ENCODE peak calls at places on chromosomes 4 and X, in six cellular contexts. One of them, this sample, is unnamed.

GRCh38 chrX:66200855-66201795 is 37.1 kb downstream of the HEPH start:
- DNase-seq in CD8-positive, alpha-beta T cell: no peak
- DNase-seq in SK-N-SH: no peak
- DNase-seq in HCT116: no peak
- DNase-seq in H1: no peak
- DNase-seq in cardiac muscle cell: no peak
- DNase-seq in this sample: no peak

GRCh38 chr4:20391224-20391623 is 139.5 kb downstream of the SLIT2 start:
- DNase-seq in cardiac muscle cell: no peak
- DNase-seq in HCT116: no peak
- DNase-seq in H1: no peak
- DNase-seq in CD8-positive, alpha-beta T cell: no peak
- DNase-seq in SK-N-SH: no peak
- DNase-seq in this sample: no peak

GRCh38 chr4:173505924-173506779 is 23.9 kb downstream of the HAND2 start:
- DNase-seq in HCT116: peak; percentile 56
- DNase-seq in H1: no peak
- DNase-seq in CD8-positive, alpha-beta T cell: no peak
- DNase-seq in SK-N-SH: peak; percentile 77
- DNase-seq in cardiac muscle cell: peak; percentile 77
- DNase-seq in this sample: peak; percentile 92

GRCh38 chr4:151605215-151605614 is 155.6 kb downstream of the GATB start:
- DNase-seq in cardiac muscle cell: no peak
- DNase-seq in H1: no peak
- DNase-seq in SK-N-SH: no peak
- DNase-seq in HCT116: no peak
- DNase-seq in CD8-positive, alpha-beta T cell: no peak
- DNase-seq in this sample: no peak

GRCh38 chr4:139177049-139177887 is at the start of gene ELF2:
- DNase-seq in CD8-positive, alpha-beta T cell: peak; percentile 73
- DNase-seq in H1: no peak
- DNase-seq in HCT116: peak; percentile 73
- DNase-seq in cardiac muscle cell: peak; percentile 94
- DNase-seq in SK-N-SH: peak; percentile 96
- DNase-seq in this sample: peak; percentile 95

GRCh38 chr4:94741304-94741703 is 16.5 kb upstream of the BMPR1B start:
- DNase-seq in H1: no peak
- DNase-seq in CD8-positive, alpha-beta T cell: no peak
- DNase-seq in cardiac muscle cell: no peak
- DNase-seq in SK-N-SH: no peak
- DNase-seq in HCT116: no peak
- DNase-seq in this sample: no peak

GRCh38 chr4:38857354-38858096 is 908 bp upstream of the TLR6 start:
- DNase-seq in HCT116: peak; percentile 92
- DNase-seq in SK-N-SH: no peak
- DNase-seq in cardiac muscle cell: no peak
- DNase-seq in CD8-positive, alpha-beta T cell: no peak
- DNase-seq in H1: no peak
- DNase-seq in this sample: peak; percentile 59

GRCh38 chr4:148444296-148445070 is 2.3 kb upstream of the NR3C2 start:
- DNase-seq in CD8-positive, alpha-beta T cell: peak; percentile 32
- DNase-seq in H1: no peak
- DNase-seq in HCT116: no peak
- DNase-seq in SK-N-SH: peak; percentile 74
- DNase-seq in cardiac muscle cell: peak; percentile 63
- DNase-seq in this sample: peak; percentile 81

GRCh38 chrX:100973411-100973810 is 3.9 kb downstream of the ARL13A start:
- DNase-seq in H1: no peak
- DNase-seq in CD8-positive, alpha-beta T cell: no peak
- DNase-seq in HCT116: no peak
- DNase-seq in cardiac muscle cell: no peak
- DNase-seq in SK-N-SH: no peak
- DNase-seq in this sample: no peak

GRCh38 chrX:134599173-134599914 is 58.9 kb downstream of the PLAC1 start:
- DNase-seq in HCT116: no peak
- DNase-seq in CD8-positive, alpha-beta T cell: no peak
- DNase-seq in cardiac muscle cell: no peak
- DNase-seq in SK-N-SH: no peak
- DNase-seq in H1: no peak
- DNase-seq in this sample: no peak

GRCh38 chr4:163911891-163912290 is 417.4 kb downstream of the TMA16 start:
- DNase-seq in CD8-positive, alpha-beta T cell: no peak
- DNase-seq in HCT116: no peak
- DNase-seq in H1: no peak
- DNase-seq in SK-N-SH: no peak
- DNase-seq in cardiac muscle cell: no peak
- DNase-seq in this sample: no peak

GRCh38 chrX:17484592-17484991 is 109.6 kb downstream of the NHS start:
- DNase-seq in H1: no peak
- DNase-seq in SK-N-SH: no peak
- DNase-seq in cardiac muscle cell: no peak
- DNase-seq in HCT116: no peak
- DNase-seq in CD8-positive, alpha-beta T cell: no peak
- DNase-seq in this sample: no peak

GRCh38 chr4:176236909-176237308 is 32.1 kb downstream of the ASB5 start:
- DNase-seq in H1: no peak
- DNase-seq in cardiac muscle cell: no peak
- DNase-seq in SK-N-SH: no peak
- DNase-seq in HCT116: no peak
- DNase-seq in CD8-positive, alpha-beta T cell: no peak
- DNase-seq in this sample: no peak

GRCh38 chr4:157992948-157993839 is 179.6 kb downstream of the GASK1B start:
- DNase-seq in SK-N-SH: no peak
- DNase-seq in H1: no peak
- DNase-seq in CD8-positive, alpha-beta T cell: no peak
- DNase-seq in HCT116: no peak
- DNase-seq in cardiac muscle cell: no peak
- DNase-seq in this sample: no peak

GRCh38 chr4:88792268-88792781 is 94.7 kb upstream of the NAP1L5 start:
- DNase-seq in cardiac muscle cell: no peak
- DNase-seq in HCT116: no peak
- DNase-seq in CD8-positive, alpha-beta T cell: no peak
- DNase-seq in SK-N-SH: no peak
- DNase-seq in H1: no peak
- DNase-seq in this sample: no peak

GRCh38 chr4:149553959-149554520 is 261.6 kb downstream of the IQCM start:
- DNase-seq in HCT116: no peak
- DNase-seq in H1: no peak
- DNase-seq in SK-N-SH: no peak
- DNase-seq in cardiac muscle cell: no peak
- DNase-seq in CD8-positive, alpha-beta T cell: no peak
- DNase-seq in this sample: no peak

GRCh38 chr4:25500626-25501318 is 123.7 kb downstream of the ANAPC4 start:
- DNase-seq in H1: no peak
- DNase-seq in HCT116: no peak
- DNase-seq in cardiac muscle cell: no peak
- DNase-seq in SK-N-SH: peak; percentile 42
- DNase-seq in CD8-positive, alpha-beta T cell: no peak
- DNase-seq in this sample: no peak

GRCh38 chrX:22520128-22520828 is 247.6 kb downstream of the CBLL2 start:
- DNase-seq in HCT116: peak; percentile 2
- DNase-seq in SK-N-SH: no peak
- DNase-seq in CD8-positive, alpha-beta T cell: no peak
- DNase-seq in H1: no peak
- DNase-seq in cardiac muscle cell: no peak
- DNase-seq in this sample: no peak

GRCh38 chr4:74291468-74291867 is 16.8 kb upstream of the EPGN start:
- DNase-seq in cardiac muscle cell: no peak
- DNase-seq in CD8-positive, alpha-beta T cell: no peak
- DNase-seq in SK-N-SH: no peak
- DNase-seq in H1: no peak
- DNase-seq in HCT116: no peak
- DNase-seq in this sample: no peak

GRCh38 chrX:71017396-71017939 is 50.7 kb downstream of the SNX12 start:
- DNase-seq in H1: no peak
- DNase-seq in cardiac muscle cell: no peak
- DNase-seq in CD8-positive, alpha-beta T cell: no peak
- DNase-seq in SK-N-SH: no peak
- DNase-seq in HCT116: no peak
- DNase-seq in this sample: no peak

GRCh38 chrX:100673397-100673953 is 29.5 kb downstream of the SRPX2 start:
- DNase-seq in SK-N-SH: no peak
- DNase-seq in HCT116: no peak
- DNase-seq in cardiac muscle cell: no peak
- DNase-seq in H1: no peak
- DNase-seq in CD8-positive, alpha-beta T cell: no peak
- DNase-seq in this sample: no peak

GRCh38 chr4:185737489-185738037 is 74.4 kb downstream of the SORBS2 start:
- DNase-seq in HCT116: no peak
- DNase-seq in CD8-positive, alpha-beta T cell: no peak
- DNase-seq in H1: no peak
- DNase-seq in cardiac muscle cell: no peak
- DNase-seq in SK-N-SH: no peak
- DNase-seq in this sample: no peak

GRCh38 chrX:1249101-1249887 is 19.3 kb upstream of the CSF2RA start:
- DNase-seq in SK-N-SH: no peak
- DNase-seq in H1: no peak
- DNase-seq in HCT116: no peak
- DNase-seq in CD8-positive, alpha-beta T cell: peak; percentile 51
- DNase-seq in cardiac muscle cell: peak; percentile 82
- DNase-seq in this sample: peak; percentile 88

GRCh38 chr4:163448541-163449203 is 24.9 kb downstream of the TKTL2 start:
- DNase-seq in H1: no peak
- DNase-seq in HCT116: no peak
- DNase-seq in cardiac muscle cell: peak; percentile 4
- DNase-seq in SK-N-SH: no peak
- DNase-seq in CD8-positive, alpha-beta T cell: no peak
- DNase-seq in this sample: no peak

GRCh38 chr4:41069268-41069667 is 145.1 kb downstream of the APBB2 start:
- DNase-seq in CD8-positive, alpha-beta T cell: no peak
- DNase-seq in SK-N-SH: no peak
- DNase-seq in cardiac muscle cell: no peak
- DNase-seq in H1: no peak
- DNase-seq in HCT116: no peak
- DNase-seq in this sample: no peak

GRCh38 chr4:76601791-76602190 is 166.8 kb downstream of the SHROOM3 start:
- DNase-seq in HCT116: no peak
- DNase-seq in H1: no peak
- DNase-seq in cardiac muscle cell: no peak
- DNase-seq in CD8-positive, alpha-beta T cell: no peak
- DNase-seq in SK-N-SH: no peak
- DNase-seq in this sample: no peak

GRCh38 chr4:76606662-76607265 is 171.7 kb downstream of the SHROOM3 start:
- DNase-seq in SK-N-SH: no peak
- DNase-seq in H1: no peak
- DNase-seq in cardiac muscle cell: peak; percentile 46
- DNase-seq in CD8-positive, alpha-beta T cell: no peak
- DNase-seq in HCT116: no peak
- DNase-seq in this sample: no peak

GRCh38 chr4:76607846-76608245 is 172.8 kb downstream of the SHROOM3 start:
- DNase-seq in cardiac muscle cell: no peak
- DNase-seq in HCT116: no peak
- DNase-seq in CD8-positive, alpha-beta T cell: no peak
- DNase-seq in SK-N-SH: no peak
- DNase-seq in H1: no peak
- DNase-seq in this sample: no peak

GRCh38 chr4:76607266-76607799 is 172.3 kb downstream of the SHROOM3 start:
- DNase-seq in HCT116: no peak
- DNase-seq in H1: no peak
- DNase-seq in cardiac muscle cell: no peak
- DNase-seq in CD8-positive, alpha-beta T cell: no peak
- DNase-seq in SK-N-SH: no peak
- DNase-seq in this sample: peak; percentile 12

GRCh38 chr4:76605099-76605563 is 170.1 kb downstream of the SHROOM3 start:
- DNase-seq in SK-N-SH: no peak
- DNase-seq in HCT116: no peak
- DNase-seq in CD8-positive, alpha-beta T cell: no peak
- DNase-seq in cardiac muscle cell: no peak
- DNase-seq in H1: no peak
- DNase-seq in this sample: no peak
- H3K4me1 ChIP-seq in SK-N-SH: peaks cover 9% of the 10 kb centered on the region
- H3K4me1 ChIP-seq in HCT116: peaks cover 6% of the 10 kb centered on the region
- H3K4me1 ChIP-seq in CD8-positive, alpha-beta T cell: no peaks in the 10 kb centered on the region
- H3K4me1 ChIP-seq in cardiac muscle cell: peaks cover 5% of the 10 kb centered on the region
- H3K4me1 ChIP-seq in H1: peaks cover 17% of the 10 kb centered on the region
- H3K4me1 ChIP-seq in this sample: peaks cover 7% of the 10 kb centered on the region

DNA sequence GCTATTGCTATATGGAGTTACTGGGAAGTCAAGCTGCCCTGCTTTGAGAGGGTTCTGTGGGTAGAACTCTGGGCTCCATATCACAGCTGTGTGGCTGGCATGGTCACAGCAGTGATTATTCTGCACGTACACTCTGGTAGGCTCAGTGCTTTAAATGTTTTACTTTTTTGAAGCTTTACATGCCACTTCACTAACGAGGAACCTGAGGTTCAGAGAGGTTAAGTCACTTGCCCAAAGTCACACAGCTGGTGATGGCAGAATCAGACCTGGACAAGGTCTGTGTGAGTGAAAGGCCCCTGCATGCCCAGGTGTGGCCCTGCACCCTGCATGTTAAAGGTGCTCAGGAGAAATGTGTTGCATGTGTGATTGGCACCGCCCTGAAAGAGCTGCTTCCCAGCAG is 24.5 kb downstream of the EVC start:
- DNase-seq in cardiac muscle cell: no peak
- DNase-seq in SK-N-SH: no peak
- DNase-seq in HCT116: no peak
- DNase-seq in H1: no peak
- DNase-seq in CD8-positive, alpha-beta T cell: no peak
- DNase-seq in this sample: no peak
- H3K27ac ChIP-seq in cardiac muscle cell: no peak overlapping the region
- H3K27ac ChIP-seq in SK-N-SH: no peak overlapping the region
- H3K27ac ChIP-seq in HCT116: no peak overlapping the region
- H3K27ac ChIP-seq in H1: no peak overlapping the region
- H3K27ac ChIP-seq in CD8-positive, alpha-beta T cell: no peak overlapping the region
- H3K27ac ChIP-seq in this sample: no peak overlapping the region

DNA sequence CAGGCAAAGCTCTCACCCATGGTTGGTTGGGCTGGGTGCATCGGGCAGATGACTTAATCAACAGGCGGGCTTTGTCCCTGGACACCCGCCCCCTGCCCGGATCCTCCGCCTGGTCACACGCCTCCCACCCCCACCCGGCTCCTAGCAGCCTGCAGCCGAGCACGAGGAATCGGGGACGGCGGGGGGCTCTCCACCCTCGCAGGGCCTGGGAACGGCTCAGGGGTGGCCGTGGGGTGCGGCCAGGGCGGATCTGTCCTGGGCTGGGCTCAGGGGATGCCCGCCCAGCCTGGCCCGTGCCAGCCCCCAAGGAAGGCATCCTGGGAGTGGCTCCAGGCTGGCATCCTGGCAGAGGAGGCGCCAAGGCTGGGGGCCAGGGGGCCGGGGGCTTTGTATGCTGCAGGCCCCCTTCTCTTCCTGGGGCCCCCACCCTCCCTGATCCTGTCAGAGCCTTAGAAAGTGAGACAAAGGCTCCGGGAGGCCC is 32.5 kb upstream of the FGFR3 start:
- DNase-seq in cardiac muscle cell: no peak
- DNase-seq in CD8-positive, alpha-beta T cell: no peak
- DNase-seq in SK-N-SH: peak; percentile 54
- DNase-seq in HCT116: no peak
- DNase-seq in H1: no peak
- DNase-seq in this sample: no peak
- H3K4me3 ChIP-seq in cardiac muscle cell: no peak overlapping the region
- H3K4me3 ChIP-seq in CD8-positive, alpha-beta T cell: no peak overlapping the region
- H3K4me3 ChIP-seq in SK-N-SH: no peak overlapping the region
- H3K4me3 ChIP-seq in HCT116: no peak overlapping the region
- H3K4me3 ChIP-seq in H1: no peak overlapping the region
- H3K4me3 ChIP-seq in this sample: no peak overlapping the region

GRCh38 chrX:28042260-28042659 is 61.0 kb upstream of the DCAF8L1 start:
- DNase-seq in SK-N-SH: no peak
- DNase-seq in HCT116: no peak
- DNase-seq in cardiac muscle cell: no peak
- DNase-seq in H1: no peak
- DNase-seq in CD8-positive, alpha-beta T cell: no peak
- DNase-seq in this sample: no peak

GRCh38 chrX:28039258-28039657 is 58.0 kb upstream of the DCAF8L1 start:
- DNase-seq in cardiac muscle cell: no peak
- DNase-seq in CD8-positive, alpha-beta T cell: no peak
- DNase-seq in H1: no peak
- DNase-seq in SK-N-SH: no peak
- DNase-seq in HCT116: no peak
- DNase-seq in this sample: no peak

GRCh38 chrX:28042826-28043564 is 61.7 kb upstream of the DCAF8L1 start:
- DNase-seq in HCT116: no peak
- DNase-seq in SK-N-SH: no peak
- DNase-seq in cardiac muscle cell: no peak
- DNase-seq in CD8-positive, alpha-beta T cell: no peak
- DNase-seq in H1: no peak
- DNase-seq in this sample: no peak
- H3K4me1 ChIP-seq in HCT116: no peaks in the 10 kb centered on the region
- H3K4me1 ChIP-seq in SK-N-SH: no peaks in the 10 kb centered on the region
- H3K4me1 ChIP-seq in cardiac muscle cell: no peaks in the 10 kb centered on the region
- H3K4me1 ChIP-seq in CD8-positive, alpha-beta T cell: no peaks in the 10 kb centered on the region
- H3K4me1 ChIP-seq in H1: no peaks in the 10 kb centered on the region
- H3K4me1 ChIP-seq in this sample: no peaks in the 10 kb centered on the region